ENCODE peak calls at places on chromosomes 16 and 17, in five cellular contexts. E is left cardiac atrium; H is mesothelial cell of epicardium; W is stomach; B is effector CD8-positive, alpha-beta T cell. N is an unnamed sample.

GRCh38 chr16:88472042-88472441 is 19.0 kb downstream of the ZFPM1 start:
- DNase-seq in B (no peak), E (no peak), W (no peak), H (no peak), N (no peak)

GRCh38 chr17:77332034-77332971 is 191.5 kb downstream of the SEC14L1 start:
- DNase-seq in E (no peak), B (peak; percentile 19), W (peak; percentile 32), H (no peak), N (no peak)

GRCh38 chr17:12457493-12457892 is 208.2 kb upstream of the MYOCD start:
- DNase-seq in E (no peak), H (no peak), W (no peak), B (no peak), N (no peak)

GRCh38 chr16:85289760-85290625 is 177.7 kb upstream of the CIBAR2 start:
- DNase-seq in H (no peak), B (no peak), W (no peak), E (no peak), N (no peak)

GRCh38 chr16:87968541-87968940 is 17.3 kb downstream of the BANP start:
- DNase-seq in H (no peak), W (no peak), B (no peak), E (no peak), N (no peak)

GRCh38 chr16:66924527-66925321 is 611 bp downstream of the RRAD start:
- DNase-seq in B (no peak), W (peak; percentile 49), E (no peak), H (no peak), N (peak; percentile 74)

GRCh38 chr17:7929158-7930029 is at the start of gene KCNAB3:
- DNase-seq in H (peak; percentile 64), B (no peak), W (no peak), E (peak; percentile 70), N (peak; percentile 52)

GRCh38 chr17:55527520-55528118 is 16.4 kb upstream of the SMIM36 start:
- DNase-seq in E (no peak), H (no peak), W (no peak), B (no peak), N (no peak)

GRCh38 chr17:78124081-78124835 is 4.3 kb downstream of the TMC6 start:
- DNase-seq in W (no peak), H (no peak), B (no peak), E (no peak), N (peak; percentile 88)

GRCh38 chr16:80703391-80704071 is 100.9 kb downstream of the CDYL2 start:
- DNase-seq in W (no peak), H (no peak), E (no peak), B (no peak), N (peak; percentile 84)

GRCh38 chr17:2828396-2829038 is 32.3 kb downstream of the RAP1GAP2 start:
- DNase-seq in W (peak; percentile 81), B (peak; percentile 61), E (peak; percentile 77), H (peak; percentile 56), N (peak; percentile 89)

GRCh38 chr16:563072-563644 is 3.0 kb downstream of the PRR35 start:
- DNase-seq in H (no peak), W (no peak), B (no peak), E (no peak), N (no peak)

GRCh38 chr16:49664221-49665215 is 191.4 kb downstream of the ZNF423 start:
- DNase-seq in W (no peak), H (no peak), E (peak; percentile 59), B (no peak), N (no peak)

GRCh38 chr16:6066601-6067000 is 969.0 kb upstream of the EEF2KMT start:
- DNase-seq in B (no peak), E (no peak), H (no peak), W (no peak), N (no peak)

N was measured in Peyer's patch.